ENCODE peak calls at places on chromosomes 12 and 14, in seven cellular contexts. One of them, this sample, is unnamed.

GRCh38 chr12:130456375-130457199 is 118.9 kb downstream of the PIWIL1 start:
- DNase-seq in bronchial epithelial cell: no peak
- DNase-seq in HT-29: no peak
- DNase-seq in astrocyte: no peak
- DNase-seq in progenitor cell of endocrine pancreas: no peak
- DNase-seq in T-cell: no peak
- DNase-seq in AG04450: no peak
- DNase-seq in this sample: no peak

GRCh38 chr12:64781374-64782029 is 22.3 kb upstream of the GNS start:
- DNase-seq in bronchial epithelial cell: no peak
- DNase-seq in HT-29: peak; percentile 70
- DNase-seq in astrocyte: no peak
- DNase-seq in progenitor cell of endocrine pancreas: no peak
- DNase-seq in T-cell: no peak
- DNase-seq in AG04450: no peak
- DNase-seq in this sample: no peak

GRCh38 chr12:80847575-80847974 is 90.2 kb downstream of the LIN7A start:
- DNase-seq in bronchial epithelial cell: no peak
- DNase-seq in HT-29: no peak
- DNase-seq in astrocyte: no peak
- DNase-seq in progenitor cell of endocrine pancreas: no peak
- DNase-seq in T-cell: no peak
- DNase-seq in AG04450: no peak
- DNase-seq in this sample: no peak

GRCh38 chr14:68040633-68041369 is 221.2 kb downstream of the RAD51B start:
- DNase-seq in bronchial epithelial cell: no peak
- DNase-seq in HT-29: no peak
- DNase-seq in astrocyte: no peak
- DNase-seq in progenitor cell of endocrine pancreas: no peak
- DNase-seq in T-cell: no peak
- DNase-seq in AG04450: no peak
- DNase-seq in this sample: no peak

GRCh38 chr12:6943387-6943718 is 263 bp upstream of the RNU7-1 start:
- DNase-seq in bronchial epithelial cell: peak; percentile 88
- DNase-seq in HT-29: peak; percentile 95
- DNase-seq in astrocyte: peak; percentile 93
- DNase-seq in progenitor cell of endocrine pancreas: peak; percentile 69
- DNase-seq in T-cell: peak; percentile 87
- DNase-seq in AG04450: peak; percentile 83
- DNase-seq in this sample: peak; percentile 94

GRCh38 chr12:50200507-50201273 is 33.5 kb upstream of the CERS5 start:
- DNase-seq in bronchial epithelial cell: no peak
- DNase-seq in HT-29: no peak
- DNase-seq in astrocyte: peak; percentile 90
- DNase-seq in progenitor cell of endocrine pancreas: no peak
- DNase-seq in T-cell: no peak
- DNase-seq in AG04450: no peak
- DNase-seq in this sample: peak; percentile 81

GRCh38 chr12:109626378-109627115 is 53.0 kb downstream of the MVK start:
- DNase-seq in bronchial epithelial cell: no peak
- DNase-seq in HT-29: no peak
- DNase-seq in astrocyte: no peak
- DNase-seq in progenitor cell of endocrine pancreas: no peak
- DNase-seq in T-cell: no peak
- DNase-seq in AG04450: no peak
- DNase-seq in this sample: no peak

GRCh38 chr12:50120953-50121352 is 8.9 kb downstream of the COX14 start:
- DNase-seq in bronchial epithelial cell: no peak
- DNase-seq in HT-29: no peak
- DNase-seq in astrocyte: no peak
- DNase-seq in progenitor cell of endocrine pancreas: no peak
- DNase-seq in T-cell: no peak
- DNase-seq in AG04450: no peak
- DNase-seq in this sample: no peak

GRCh38 chr12:101759396-101760047 is 20.3 kb upstream of the SYCP3 start:
- DNase-seq in bronchial epithelial cell: peak; percentile 41
- DNase-seq in HT-29: peak; percentile 55
- DNase-seq in astrocyte: peak; percentile 14
- DNase-seq in progenitor cell of endocrine pancreas: no peak
- DNase-seq in T-cell: no peak
- DNase-seq in AG04450: no peak
- DNase-seq in this sample: peak; percentile 35

GRCh38 chr14:72855913-72856312 is 38.0 kb downstream of the DPF3 start:
- DNase-seq in bronchial epithelial cell: peak; percentile 17
- DNase-seq in HT-29: no peak
- DNase-seq in astrocyte: peak; percentile 68
- DNase-seq in progenitor cell of endocrine pancreas: no peak
- DNase-seq in T-cell: no peak
- DNase-seq in AG04450: no peak
- DNase-seq in this sample: peak; percentile 44

GRCh38 chr12:92294676-92295440 is 149.2 kb upstream of the BTG1 start:
- DNase-seq in bronchial epithelial cell: no peak
- DNase-seq in HT-29: no peak
- DNase-seq in astrocyte: peak; percentile 66
- DNase-seq in progenitor cell of endocrine pancreas: no peak
- DNase-seq in T-cell: no peak
- DNase-seq in AG04450: peak; percentile 59
- DNase-seq in this sample: peak; percentile 89

GRCh38 chr12:71216725-71217579 is 59.2 kb upstream of the TSPAN8 start:
- DNase-seq in bronchial epithelial cell: peak; percentile 47
- DNase-seq in HT-29: peak; percentile 89
- DNase-seq in astrocyte: peak; percentile 17
- DNase-seq in progenitor cell of endocrine pancreas: no peak
- DNase-seq in T-cell: no peak
- DNase-seq in AG04450: no peak
- DNase-seq in this sample: peak; percentile 0

GRCh38 chr12:57332646-57333312 is 81.8 kb upstream of the STAC3 start:
- DNase-seq in bronchial epithelial cell: peak; percentile 75
- DNase-seq in HT-29: no peak
- DNase-seq in astrocyte: peak; percentile 16
- DNase-seq in progenitor cell of endocrine pancreas: no peak
- DNase-seq in T-cell: no peak
- DNase-seq in AG04450: no peak
- DNase-seq in this sample: peak; percentile 25

GRCh38 chr12:50221228-50222008 is 54.2 kb upstream of the CERS5 start:
- DNase-seq in bronchial epithelial cell: peak; percentile 73
- DNase-seq in HT-29: no peak
- DNase-seq in astrocyte: peak; percentile 83
- DNase-seq in progenitor cell of endocrine pancreas: no peak
- DNase-seq in T-cell: no peak
- DNase-seq in AG04450: peak; percentile 86
- DNase-seq in this sample: peak; percentile 91

GRCh38 chr14:75487155-75487671 is 35.1 kb upstream of the BATF start:
- DNase-seq in bronchial epithelial cell: peak; percentile 86
- DNase-seq in HT-29: peak; percentile 4
- DNase-seq in astrocyte: no peak
- DNase-seq in progenitor cell of endocrine pancreas: no peak
- DNase-seq in T-cell: no peak
- DNase-seq in AG04450: no peak
- DNase-seq in this sample: no peak

GRCh38 chr12:124694250-124694649 is 126.8 kb upstream of the NCOR2 start:
- DNase-seq in bronchial epithelial cell: no peak
- DNase-seq in HT-29: no peak
- DNase-seq in astrocyte: no peak
- DNase-seq in progenitor cell of endocrine pancreas: no peak
- DNase-seq in T-cell: no peak
- DNase-seq in AG04450: no peak
- DNase-seq in this sample: no peak

GRCh38 chr12:2092890-2093289 is 40.1 kb downstream of the CACNA1C start:
- DNase-seq in bronchial epithelial cell: no peak
- DNase-seq in HT-29: no peak
- DNase-seq in astrocyte: peak; percentile 47
- DNase-seq in progenitor cell of endocrine pancreas: no peak
- DNase-seq in T-cell: no peak
- DNase-seq in AG04450: no peak
- DNase-seq in this sample: peak; percentile 36

GRCh38 chr12:130433834-130434233 is 96.1 kb downstream of the PIWIL1 start:
- DNase-seq in bronchial epithelial cell: no peak
- DNase-seq in HT-29: no peak
- DNase-seq in astrocyte: no peak
- DNase-seq in progenitor cell of endocrine pancreas: no peak
- DNase-seq in T-cell: no peak
- DNase-seq in AG04450: no peak
- DNase-seq in this sample: no peak

GRCh38 chr14:32430326-32430725 is 101.2 kb downstream of the AKAP6 start:
- DNase-seq in bronchial epithelial cell: peak; percentile 57
- DNase-seq in HT-29: no peak
- DNase-seq in astrocyte: peak; percentile 91
- DNase-seq in progenitor cell of endocrine pancreas: no peak
- DNase-seq in T-cell: no peak
- DNase-seq in AG04450: no peak
- DNase-seq in this sample: peak; percentile 69

GRCh38 chr14:102280376-102280962 is 24.5 kb downstream of the MOK start:
- DNase-seq in bronchial epithelial cell: peak; percentile 95
- DNase-seq in HT-29: no peak
- DNase-seq in astrocyte: peak; percentile 100
- DNase-seq in progenitor cell of endocrine pancreas: no peak
- DNase-seq in T-cell: no peak
- DNase-seq in AG04450: peak; percentile 93
- DNase-seq in this sample: peak; percentile 99

GRCh38 chr12:52810554-52810953 is 3.4 kb downstream of the KRT4 start:
- DNase-seq in bronchial epithelial cell: no peak
- DNase-seq in HT-29: no peak
- DNase-seq in astrocyte: no peak
- DNase-seq in progenitor cell of endocrine pancreas: no peak
- DNase-seq in T-cell: no peak
- DNase-seq in AG04450: no peak
- DNase-seq in this sample: no peak